ENCODE peak calls at places on chromosomes 2 and 18, in six cellular contexts. U is sigmoid colon, R is prostate gland, E is suprapubic skin, L is GM12891, S is stomach. A is an unnamed sample.

GRCh38 chr18:50192903-50193795 is 1.8 kb downstream of the MYO5B start:
- DNase-seq in U (no peak), L (no peak), S (peak; percentile 35), E (no peak), R (no peak), A (no peak)

GRCh38 chr2:150467641-150467963 is 19.9 kb downstream of the RND3 start:
- DNase-seq in L (no peak), R (no peak), S (no peak), U (no peak), E (no peak), A (no peak)

GRCh38 chr2:30823452-30823851 is 16.2 kb upstream of the CAPN13 start:
- DNase-seq in E (no peak), R (no peak), S (no peak), U (no peak), L (no peak), A (no peak)

GRCh38 chr18:76351961-76352581 is 143.0 kb downstream of the ZNF516 start:
- DNase-seq in L (no peak), U (peak; percentile 98), R (peak; percentile 73), S (no peak), E (peak; percentile 86), A (no peak)

GRCh38 chr18:48955528-48956261 is 4.9 kb upstream of the SMAD7 start:
- DNase-seq in S (peak; percentile 50), L (no peak), E (peak; percentile 82), R (no peak), U (peak; percentile 87), A (peak; percentile 66)

GRCh38 chr2:69330781-69331180 is 56.2 kb downstream of the GFPT1 start:
- DNase-seq in S (no peak), R (no peak), E (no peak), U (no peak), L (no peak), A (no peak)

GRCh38 chr2:38716185-38716584 is 35.0 kb downstream of the SRSF7 start:
- DNase-seq in S (no peak), U (no peak), E (no peak), L (no peak), R (no peak), A (no peak)

GRCh38 chr2:140242889-140243288 is 1462.7 kb upstream of the NXPH2 start:
- DNase-seq in U (no peak), L (no peak), S (no peak), E (no peak), R (no peak), A (no peak)

GRCh38 chr2:138071720-138072719 is 107.7 kb downstream of the HNMT start:
- DNase-seq in E (no peak), L (no peak), S (no peak), U (no peak), R (peak; percentile 13), A (no peak)

GRCh38 chr18:78900938-78901909 is 78.4 kb upstream of the SALL3 start:
- DNase-seq in U (no peak), S (no peak), L (no peak), R (no peak), E (no peak), A (peak; percentile 54)

GRCh38 chr18:48022531-48023330 is 92.3 kb upstream of the SMAD2 start:
- DNase-seq in L (peak; percentile 39), R (no peak), U (peak; percentile 40), S (no peak), E (no peak), A (no peak)

GRCh38 chr18:12478269-12479057 is 70.7 kb downstream of the PRELID3A start:
- DNase-seq in L (no peak), E (no peak), S (no peak), U (no peak), R (no peak), A (no peak)

GRCh38 chr2:18837233-18837632 is 247.9 kb upstream of the NT5C1B start:
- DNase-seq in R (no peak), E (no peak), U (no peak), L (no peak), S (no peak), A (no peak)

GRCh38 chr2:82652117-82652516 is 1807.0 kb downstream of the SUCLG1 start:
- DNase-seq in S (no peak), E (no peak), U (no peak), L (no peak), R (no peak), A (no peak)

GRCh38 chr2:234682492-234683228 is 185.8 kb upstream of the ARL4C start:
- DNase-seq in R (no peak), U (no peak), L (no peak), E (no peak), S (no peak), A (no peak)

GRCh38 chr2:112031473-112031872 is 23.6 kb upstream of the TMEM87B start:
- DNase-seq in L (no peak), R (no peak), S (no peak), E (no peak), U (peak; percentile 69), A (no peak)

GRCh38 chr2:241002275-241003046 is 4.0 kb downstream of the SNED1 start:
- DNase-seq in S (peak; percentile 21), L (no peak), E (peak; percentile 60), U (peak; percentile 46), R (peak; percentile 3), A (peak; percentile 24)

GRCh38 chr2:197846789-197847188 is 42.4 kb downstream of the PLCL1 start:
- DNase-seq in E (no peak), S (no peak), R (no peak), U (no peak), L (no peak), A (no peak)

GRCh38 chr2:47504174-47504810 is 101.3 kb downstream of the MSH2 start:
- DNase-seq in L (no peak), U (no peak), R (no peak), E (no peak), S (no peak), A (no peak)

GRCh38 chr18:8773980-8774379 is 68.6 kb downstream of the MTCL1 start:
- DNase-seq in L (no peak), R (no peak), S (no peak), U (no peak), E (no peak), A (no peak)

GRCh38 chr2:152488075-152488474 is 153.1 kb downstream of the FMNL2 start:
- DNase-seq in L (no peak), E (no peak), S (no peak), R (no peak), U (no peak), A (no peak)

GRCh38 chr2:179022685-179023084 is 27.3 kb downstream of the CCDC141 start:
- DNase-seq in U (no peak), E (no peak), S (no peak), L (no peak), R (no peak), A (no peak)

GRCh38 chr2:8541636-8542035 is 140.2 kb upstream of the ID2 start:
- DNase-seq in E (no peak), U (no peak), L (no peak), S (no peak), R (no peak), A (peak; percentile 62)

GRCh38 chr2:84899681-84900080 is 5.8 kb upstream of the TMSB10 start:
- DNase-seq in E (no peak), U (no peak), R (no peak), S (peak; percentile 61), L (no peak), A (no peak)

DNA sequence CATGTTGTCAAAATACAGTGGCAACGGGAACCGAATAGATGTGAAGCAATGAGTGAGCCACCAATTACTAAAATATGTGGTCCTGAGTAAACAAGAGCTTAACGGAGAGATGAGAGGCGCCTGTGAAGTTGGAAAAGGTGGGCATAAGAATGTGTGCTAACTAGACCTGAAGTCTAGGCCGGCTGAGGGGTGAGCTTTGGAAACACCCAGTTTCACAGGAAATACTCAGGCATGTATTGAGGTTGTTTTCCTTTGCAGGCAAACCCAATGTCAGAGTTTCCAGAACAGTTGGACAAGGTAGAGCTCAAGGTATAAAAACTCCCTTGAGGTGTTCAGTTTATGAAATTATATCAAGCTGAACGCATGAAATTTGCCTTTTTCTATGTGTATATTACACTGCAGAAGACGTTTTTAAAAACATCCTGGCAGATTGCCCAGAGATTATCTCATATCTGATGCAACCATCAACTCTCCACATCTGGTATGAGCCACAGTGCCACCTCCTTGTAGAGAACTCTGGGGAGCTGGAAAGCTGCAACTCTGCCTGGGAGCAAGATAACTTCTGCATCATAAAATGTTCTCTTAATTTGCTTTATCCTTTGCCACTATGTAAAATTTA is 3.9 kb upstream of the WDSUB1 start:
- DNase-seq in L (no peak), U (no peak), S (no peak), R (no peak), E (no peak), A (peak; percentile 30)
- TF ChIP-seq POLR2AphosphoS5 in L (no peak), U (no peak), S (no peak), R (no peak), E (no peak), A (no peak)

DNA sequence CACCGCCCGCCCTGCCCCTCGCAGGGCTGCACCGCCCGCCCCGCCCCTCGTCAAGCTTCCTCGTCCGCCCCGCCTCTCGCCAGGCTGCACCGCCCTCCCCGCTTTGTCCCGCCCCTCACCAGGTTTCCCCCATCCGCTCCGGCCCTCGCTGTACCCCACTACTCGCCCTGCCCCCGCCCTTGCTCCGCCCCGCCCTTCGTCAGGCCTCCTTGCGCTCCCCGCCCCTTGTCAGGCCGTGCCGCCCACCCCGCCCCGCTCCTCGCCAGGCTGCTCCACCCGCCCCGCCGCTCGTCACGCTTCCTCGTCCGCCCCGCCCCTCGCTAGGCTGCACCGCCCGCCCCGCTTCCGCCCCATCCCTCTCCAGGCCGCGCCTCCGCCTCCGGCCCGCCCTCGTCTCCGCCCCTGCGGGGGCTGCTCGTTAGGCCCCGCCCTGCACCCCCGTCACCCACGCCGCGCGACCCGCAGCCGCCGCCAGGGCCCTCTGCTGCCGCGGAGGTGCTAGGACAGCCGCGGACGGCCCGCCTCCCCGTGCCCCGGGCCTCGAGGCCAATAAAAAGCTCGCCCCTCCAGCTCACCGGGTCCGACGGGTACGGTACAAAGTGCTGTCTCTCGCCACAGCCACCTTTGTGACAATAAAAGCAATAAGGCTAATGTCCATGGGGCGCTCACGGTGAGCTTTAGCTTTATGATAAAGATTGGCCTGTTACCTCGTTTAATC is 574 bp upstream of the DNPEP start:
- DNase-seq in L (peak; percentile 94), S (peak; percentile 99), E (peak; percentile 99), U (peak; percentile 100), R (peak; percentile 96), A (peak; percentile 100)
- TF ChIP-seq POLR2AphosphoS5 in L (no peak), S (peak; percentile 44), E (no peak), U (no peak), R (peak; percentile 36), A (peak; percentile 37)

GRCh38 chr2:226799211-226799975 is at the start of gene IRS1:
- DNase-seq in U (peak; percentile 91), L (peak; percentile 50), S (peak; percentile 75), E (peak; percentile 78), R (peak; percentile 70), A (peak; percentile 90)
- TF ChIP-seq POLR2AphosphoS5 in U (peak; percentile 42), L (no peak), S (peak; percentile 17), E (no peak), R (peak; percentile 12), A (peak; percentile 36)

DNA sequence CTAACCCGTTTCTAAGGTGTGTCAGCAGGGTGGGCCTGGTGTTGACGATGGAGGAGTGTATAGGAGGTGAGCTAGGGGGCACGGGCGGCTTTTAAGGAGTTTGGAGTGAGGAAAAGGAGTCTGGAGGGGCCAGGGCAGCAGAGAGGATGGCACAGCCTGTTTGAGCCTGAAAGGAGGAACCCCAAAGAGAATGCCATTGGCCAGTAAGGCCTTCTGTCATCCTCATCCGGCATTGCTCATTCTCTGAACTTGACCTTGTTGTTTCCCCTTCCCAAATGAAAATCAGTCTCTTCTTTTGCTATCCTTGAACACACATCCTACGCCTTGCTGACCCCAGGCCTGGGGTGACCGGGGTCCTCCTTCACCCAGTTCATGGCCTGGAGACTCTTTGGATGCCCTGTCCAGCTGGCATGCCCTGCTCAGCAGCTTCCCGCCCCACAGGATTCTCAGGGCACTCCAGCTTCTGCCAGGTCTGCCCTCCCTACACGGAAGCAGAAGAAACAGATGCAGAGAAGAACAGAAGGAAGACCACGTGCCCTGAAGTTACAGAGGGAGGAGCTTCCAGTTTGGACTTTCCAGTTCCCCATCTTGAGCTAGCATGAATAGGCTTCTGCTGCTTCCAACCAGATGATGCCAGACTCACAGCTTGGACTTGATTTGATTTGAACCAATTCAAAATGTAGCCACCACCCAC is 20.5 kb upstream of the KIF3C start:
- DNase-seq in U (no peak), E (no peak), S (peak; percentile 44), R (peak; percentile 50), L (no peak), A (peak; percentile 81)
- TF ChIP-seq POLR2AphosphoS5 in U (no peak), E (no peak), S (no peak), R (peak; percentile 61), L (no peak), A (peak; percentile 47)